ENCODE peak calls at places on chromosomes 12 and 14, in ten cellular contexts. One of them, this sample, is unnamed.

GRCh38 chr12:24899503-24900098 is 49.3 kb downstream of the BCAT1 start:
- DNase-seq in amniotic stem cell: no peak
- DNase-seq in HS-5: no peak
- DNase-seq in brain microvascular endothelial cell: no peak
- DNase-seq in glutamatergic neuron: no peak
- DNase-seq in cardiac muscle cell: no peak
- DNase-seq in COR-L47: no peak
- DNase-seq in fibroblast of pulmonary artery: no peak
- DNase-seq in neural crest cell: no peak
- DNase-seq in SJSA1: no peak
- DNase-seq in this sample: no peak

GRCh38 chr12:26192142-26192541 is 3.2 kb upstream of the SSPN start:
- DNase-seq in fibroblast of pulmonary artery: no peak
- DNase-seq in brain microvascular endothelial cell: no peak
- DNase-seq in neural crest cell: no peak
- DNase-seq in amniotic stem cell: no peak
- DNase-seq in cardiac muscle cell: no peak
- DNase-seq in SJSA1: no peak
- DNase-seq in glutamatergic neuron: no peak
- DNase-seq in HS-5: no peak
- DNase-seq in COR-L47: no peak
- DNase-seq in this sample: no peak

GRCh38 chr12:91657016-91657415 is 474.4 kb upstream of the DCN start:
- DNase-seq in SJSA1: no peak
- DNase-seq in amniotic stem cell: no peak
- DNase-seq in brain microvascular endothelial cell: no peak
- DNase-seq in neural crest cell: no peak
- DNase-seq in COR-L47: no peak
- DNase-seq in cardiac muscle cell: no peak
- DNase-seq in glutamatergic neuron: no peak
- DNase-seq in fibroblast of pulmonary artery: no peak
- DNase-seq in HS-5: no peak
- DNase-seq in this sample: no peak

GRCh38 chr12:479161-479560 is 19.4 kb downstream of the B4GALNT3 start:
- DNase-seq in HS-5: no peak
- DNase-seq in SJSA1: no peak
- DNase-seq in brain microvascular endothelial cell: no peak
- DNase-seq in neural crest cell: no peak
- DNase-seq in fibroblast of pulmonary artery: no peak
- DNase-seq in amniotic stem cell: no peak
- DNase-seq in glutamatergic neuron: no peak
- DNase-seq in COR-L47: no peak
- DNase-seq in cardiac muscle cell: no peak
- DNase-seq in this sample: no peak

GRCh38 chr14:24233538-24233866 is 773 bp downstream of the GMPR2 start:
- DNase-seq in neural crest cell: no peak
- DNase-seq in cardiac muscle cell: no peak
- DNase-seq in HS-5: no peak
- DNase-seq in amniotic stem cell: no peak
- DNase-seq in fibroblast of pulmonary artery: no peak
- DNase-seq in COR-L47: no peak
- DNase-seq in brain microvascular endothelial cell: no peak
- DNase-seq in glutamatergic neuron: no peak
- DNase-seq in SJSA1: no peak
- DNase-seq in this sample: no peak

GRCh38 chr14:106174206-106174605 is 647.8 kb downstream of the TMEM121 start:
- DNase-seq in SJSA1: no peak
- DNase-seq in HS-5: no peak
- DNase-seq in cardiac muscle cell: no peak
- DNase-seq in glutamatergic neuron: no peak
- DNase-seq in COR-L47: no peak
- DNase-seq in fibroblast of pulmonary artery: no peak
- DNase-seq in amniotic stem cell: no peak
- DNase-seq in brain microvascular endothelial cell: no peak
- DNase-seq in neural crest cell: no peak
- DNase-seq in this sample: peak; percentile 54

GRCh38 chr14:75539562-75540478 is 17.6 kb downstream of the BATF start:
- DNase-seq in HS-5: no peak
- DNase-seq in neural crest cell: no peak
- DNase-seq in cardiac muscle cell: no peak
- DNase-seq in amniotic stem cell: no peak
- DNase-seq in fibroblast of pulmonary artery: no peak
- DNase-seq in SJSA1: no peak
- DNase-seq in COR-L47: no peak
- DNase-seq in glutamatergic neuron: no peak
- DNase-seq in brain microvascular endothelial cell: no peak
- DNase-seq in this sample: peak; percentile 11

GRCh38 chr12:31521972-31522371 is 69.0 kb downstream of the DENND5B start:
- DNase-seq in neural crest cell: no peak
- DNase-seq in COR-L47: no peak
- DNase-seq in HS-5: no peak
- DNase-seq in SJSA1: no peak
- DNase-seq in amniotic stem cell: no peak
- DNase-seq in glutamatergic neuron: no peak
- DNase-seq in brain microvascular endothelial cell: no peak
- DNase-seq in fibroblast of pulmonary artery: peak; percentile 26
- DNase-seq in cardiac muscle cell: no peak
- DNase-seq in this sample: no peak

GRCh38 chr12:54383041-54383609 is 1.4 kb downstream of the ZNF385A start:
- DNase-seq in HS-5: peak; percentile 86
- DNase-seq in glutamatergic neuron: no peak
- DNase-seq in fibroblast of pulmonary artery: peak; percentile 72
- DNase-seq in amniotic stem cell: peak; percentile 42
- DNase-seq in SJSA1: peak; percentile 78
- DNase-seq in COR-L47: no peak
- DNase-seq in neural crest cell: no peak
- DNase-seq in brain microvascular endothelial cell: peak; percentile 89
- DNase-seq in cardiac muscle cell: peak; percentile 50
- DNase-seq in this sample: no peak

GRCh38 chr12:123264642-123265041 is 7.0 kb downstream of the CDK2AP1 start:
- DNase-seq in cardiac muscle cell: no peak
- DNase-seq in neural crest cell: peak; percentile 26
- DNase-seq in glutamatergic neuron: peak; percentile 65
- DNase-seq in fibroblast of pulmonary artery: no peak
- DNase-seq in brain microvascular endothelial cell: no peak
- DNase-seq in HS-5: no peak
- DNase-seq in amniotic stem cell: no peak
- DNase-seq in COR-L47: no peak
- DNase-seq in SJSA1: no peak
- DNase-seq in this sample: no peak

GRCh38 chr12:69430942-69431603 is 39.1 kb upstream of the FRS2 start:
- DNase-seq in neural crest cell: no peak
- DNase-seq in glutamatergic neuron: no peak
- DNase-seq in COR-L47: no peak
- DNase-seq in SJSA1: no peak
- DNase-seq in fibroblast of pulmonary artery: no peak
- DNase-seq in amniotic stem cell: no peak
- DNase-seq in HS-5: no peak
- DNase-seq in brain microvascular endothelial cell: no peak
- DNase-seq in cardiac muscle cell: no peak
- DNase-seq in this sample: no peak

GRCh38 chr12:128825845-128826244 is 2.1 kb upstream of the SLC15A4 start:
- DNase-seq in HS-5: no peak
- DNase-seq in amniotic stem cell: no peak
- DNase-seq in cardiac muscle cell: no peak
- DNase-seq in SJSA1: no peak
- DNase-seq in brain microvascular endothelial cell: no peak
- DNase-seq in neural crest cell: no peak
- DNase-seq in glutamatergic neuron: no peak
- DNase-seq in COR-L47: no peak
- DNase-seq in fibroblast of pulmonary artery: no peak
- DNase-seq in this sample: no peak

GRCh38 chr14:104333903-104334811 is 195.8 kb downstream of the KIF26A start:
- DNase-seq in cardiac muscle cell: no peak
- DNase-seq in amniotic stem cell: no peak
- DNase-seq in HS-5: no peak
- DNase-seq in glutamatergic neuron: no peak
- DNase-seq in COR-L47: no peak
- DNase-seq in brain microvascular endothelial cell: no peak
- DNase-seq in fibroblast of pulmonary artery: no peak
- DNase-seq in SJSA1: peak; percentile 26
- DNase-seq in neural crest cell: no peak
- DNase-seq in this sample: no peak

GRCh38 chr14:22099942-22100763 is 426.5 kb upstream of the OR4E1 start:
- DNase-seq in SJSA1: peak; percentile 45
- DNase-seq in fibroblast of pulmonary artery: peak; percentile 53
- DNase-seq in brain microvascular endothelial cell: peak; percentile 74
- DNase-seq in HS-5: peak; percentile 6
- DNase-seq in amniotic stem cell: no peak
- DNase-seq in neural crest cell: peak; percentile 21
- DNase-seq in COR-L47: peak; percentile 27
- DNase-seq in glutamatergic neuron: peak; percentile 54
- DNase-seq in cardiac muscle cell: peak; percentile 75
- DNase-seq in this sample: peak; percentile 38

GRCh38 chr12:25054783-25055144 is 105.9 kb upstream of the BCAT1 start:
- DNase-seq in glutamatergic neuron: no peak
- DNase-seq in amniotic stem cell: no peak
- DNase-seq in brain microvascular endothelial cell: peak; percentile 81
- DNase-seq in COR-L47: no peak
- DNase-seq in neural crest cell: no peak
- DNase-seq in cardiac muscle cell: no peak
- DNase-seq in HS-5: no peak
- DNase-seq in SJSA1: no peak
- DNase-seq in fibroblast of pulmonary artery: no peak
- DNase-seq in this sample: no peak

GRCh38 chr12:55850893-55851292 is 8.2 kb upstream of the MMP19 start:
- DNase-seq in SJSA1: no peak
- DNase-seq in cardiac muscle cell: peak; percentile 50
- DNase-seq in COR-L47: no peak
- DNase-seq in HS-5: no peak
- DNase-seq in neural crest cell: no peak
- DNase-seq in glutamatergic neuron: no peak
- DNase-seq in brain microvascular endothelial cell: peak; percentile 27
- DNase-seq in fibroblast of pulmonary artery: peak; percentile 55
- DNase-seq in amniotic stem cell: no peak
- DNase-seq in this sample: no peak

GRCh38 chr12:46110220-46110700 is 119.9 kb upstream of the SCAF11 start:
- DNase-seq in cardiac muscle cell: no peak
- DNase-seq in COR-L47: peak; percentile 6
- DNase-seq in glutamatergic neuron: no peak
- DNase-seq in HS-5: no peak
- DNase-seq in neural crest cell: no peak
- DNase-seq in fibroblast of pulmonary artery: no peak
- DNase-seq in brain microvascular endothelial cell: no peak
- DNase-seq in SJSA1: no peak
- DNase-seq in amniotic stem cell: no peak
- DNase-seq in this sample: no peak

GRCh38 chr12:53055471-53056266 is 5.8 kb downstream of the TNS2 start:
- DNase-seq in glutamatergic neuron: no peak
- DNase-seq in brain microvascular endothelial cell: no peak
- DNase-seq in neural crest cell: no peak
- DNase-seq in COR-L47: no peak
- DNase-seq in cardiac muscle cell: no peak
- DNase-seq in HS-5: no peak
- DNase-seq in SJSA1: no peak
- DNase-seq in fibroblast of pulmonary artery: no peak
- DNase-seq in amniotic stem cell: no peak
- DNase-seq in this sample: no peak

GRCh38 chr14:105041841-105042765 is 21.2 kb upstream of the CDCA4 start:
- DNase-seq in neural crest cell: no peak
- DNase-seq in fibroblast of pulmonary artery: no peak
- DNase-seq in COR-L47: no peak
- DNase-seq in cardiac muscle cell: no peak
- DNase-seq in SJSA1: no peak
- DNase-seq in brain microvascular endothelial cell: no peak
- DNase-seq in amniotic stem cell: no peak
- DNase-seq in glutamatergic neuron: no peak
- DNase-seq in HS-5: no peak
- DNase-seq in this sample: no peak

GRCh38 chr12:119642986-119643385 is 24.9 kb upstream of the PRKAB1 start:
- DNase-seq in SJSA1: no peak
- DNase-seq in HS-5: no peak
- DNase-seq in glutamatergic neuron: peak; percentile 31
- DNase-seq in fibroblast of pulmonary artery: no peak
- DNase-seq in amniotic stem cell: no peak
- DNase-seq in cardiac muscle cell: no peak
- DNase-seq in COR-L47: no peak
- DNase-seq in neural crest cell: no peak
- DNase-seq in brain microvascular endothelial cell: no peak
- DNase-seq in this sample: no peak

GRCh38 chr12:104276192-104277131 is 27.1 kb upstream of the EID3 start:
- DNase-seq in amniotic stem cell: no peak
- DNase-seq in HS-5: no peak
- DNase-seq in neural crest cell: no peak
- DNase-seq in fibroblast of pulmonary artery: no peak
- DNase-seq in cardiac muscle cell: no peak
- DNase-seq in glutamatergic neuron: no peak
- DNase-seq in SJSA1: no peak
- DNase-seq in COR-L47: peak; percentile 56
- DNase-seq in brain microvascular endothelial cell: no peak
- DNase-seq in this sample: no peak

GRCh38 chr12:58425481-58426392 is 484.4 kb downstream of the ATP23 start:
- DNase-seq in brain microvascular endothelial cell: peak; percentile 86
- DNase-seq in SJSA1: peak; percentile 82
- DNase-seq in fibroblast of pulmonary artery: peak; percentile 87
- DNase-seq in cardiac muscle cell: peak; percentile 89
- DNase-seq in COR-L47: peak; percentile 78
- DNase-seq in glutamatergic neuron: no peak
- DNase-seq in amniotic stem cell: peak; percentile 68
- DNase-seq in HS-5: peak; percentile 94
- DNase-seq in neural crest cell: peak; percentile 3
- DNase-seq in this sample: no peak

GRCh38 chr14:93430319-93430801 is 379 bp upstream of the UNC79 start:
- DNase-seq in cardiac muscle cell: peak; percentile 55
- DNase-seq in amniotic stem cell: no peak
- DNase-seq in glutamatergic neuron: peak; percentile 85
- DNase-seq in brain microvascular endothelial cell: no peak
- DNase-seq in fibroblast of pulmonary artery: peak; percentile 30
- DNase-seq in COR-L47: peak; percentile 88
- DNase-seq in neural crest cell: peak; percentile 37
- DNase-seq in HS-5: no peak
- DNase-seq in SJSA1: no peak
- DNase-seq in this sample: no peak